ENCODE peak calls at places on chromosome 14, in nine cellular contexts. W, R, L, I, D, V, O, X and U are unnamed samples.
A peak's percentile ranks its signal among the peaks of the same experiment; 100 is the strongest.

GRCh38 chr14:68807148-68807600 is 14.3 kb upstream of the ZFP36L1 start:
- DNase-seq in W (no peak), R (no peak), L (peak; percentile 60), I (no peak), D (peak; percentile 49), V (peak; percentile 41), O (peak; percentile 92), X (peak; percentile 57), U (peak; percentile 27)

GRCh38 chr14:63273717-63274673 is 44.7 kb downstream of the GPHB5 start:
- DNase-seq in W (no peak), R (no peak), L (no peak), I (no peak), D (peak; percentile 59), V (no peak), O (peak; percentile 82), X (no peak), U (no peak)

GRCh38 chr14:41071351-41071750 is 535.3 kb upstream of the LRFN5 start:
- DNase-seq in W (no peak), R (no peak), L (no peak), I (no peak), D (no peak), V (no peak), O (no peak), X (no peak), U (no peak)

GRCh38 chr14:93045965-93046695 is 69.6 kb downstream of the ITPK1 start:
- DNase-seq in W (no peak), R (no peak), L (peak; percentile 66), I (no peak), D (no peak), V (no peak), O (no peak), X (no peak), U (no peak)

GRCh38 chr14:61653507-61653906 is 41.8 kb upstream of the HIF1A start:
- DNase-seq in W (no peak), R (no peak), L (peak; percentile 39), I (no peak), D (peak; percentile 60), V (no peak), O (peak; percentile 72), X (no peak), U (no peak)

GRCh38 chr14:52951730-52952481 is 1.1 kb upstream of the FERMT2 start:
- DNase-seq in W (peak; percentile 18), R (no peak), L (peak; percentile 77), I (peak; percentile 19), D (peak; percentile 63), V (peak; percentile 53), O (peak; percentile 84), X (no peak), U (peak; percentile 66)

GRCh38 chr14:97452314-97452713 is 655.1 kb downstream of the VRK1 start:
- DNase-seq in W (no peak), R (no peak), L (no peak), I (no peak), D (no peak), V (no peak), O (no peak), X (no peak), U (no peak)

GRCh38 chr14:36293824-36294223 is 26.6 kb downstream of the MBIP start:
- DNase-seq in W (no peak), R (no peak), L (peak; percentile 12), I (no peak), D (no peak), V (no peak), O (no peak), X (no peak), U (no peak)

GRCh38 chr14:52769889-52770288 is 21.5 kb downstream of the GNPNAT1 start:
- DNase-seq in W (no peak), R (no peak), L (no peak), I (no peak), D (no peak), V (no peak), O (no peak), X (no peak), U (no peak)

GRCh38 chr14:36505892-36506731 is 13.9 kb downstream of the NKX2-1 start:
- DNase-seq in W (no peak), R (no peak), L (no peak), I (no peak), D (no peak), V (no peak), O (no peak), X (peak; percentile 69), U (no peak)

GRCh38 chr14:92501891-92502351 is 11.7 kb upstream of the RIN3 start:
- DNase-seq in W (no peak), R (no peak), L (no peak), I (no peak), D (no peak), V (no peak), O (no peak), X (no peak), U (no peak)

GRCh38 chr14:52272375-52272774 is 4.9 kb downstream of the PTGDR start:
- DNase-seq in W (peak; percentile 48), R (no peak), L (no peak), I (peak; percentile 50), D (no peak), V (no peak), O (no peak), X (no peak), U (no peak)

GRCh38 chr14:92846162-92846897 is 52.2 kb downstream of the GOLGA5 start:
- DNase-seq in W (no peak), R (no peak), L (peak; percentile 16), I (no peak), D (no peak), V (no peak), O (no peak), X (no peak), U (no peak)

GRCh38 chr14:93741556-93742210 is 46.6 kb downstream of the PRIMA1 start:
- DNase-seq in W (no peak), R (no peak), L (no peak), I (no peak), D (no peak), V (no peak), O (no peak), X (no peak), U (no peak)

GRCh38 chr14:59395672-59396071 is 69.5 kb downstream of the GPR135 start:
- DNase-seq in W (no peak), R (no peak), L (no peak), I (no peak), D (no peak), V (no peak), O (no peak), X (no peak), U (no peak)

GRCh38 chr14:53874704-53875103 is 81.9 kb downstream of the BMP4 start:
- DNase-seq in W (no peak), R (no peak), L (no peak), I (no peak), D (peak; percentile 37), V (no peak), O (no peak), X (no peak), U (no peak)

GRCh38 chr14:51138353-51139103 is 43.6 kb upstream of the TRIM9 start:
- DNase-seq in W (peak; percentile 10), R (no peak), L (no peak), I (no peak), D (no peak), V (no peak), O (no peak), X (no peak), U (no peak)
- H3K27ac ChIP-seq in W (peak overlapping the region; percentile 47), R (no peak overlapping the region), L (peak overlapping the region; percentile 67), I (no peak overlapping the region), D (no peak overlapping the region), V (no peak overlapping the region), O (no peak overlapping the region), X (no peak overlapping the region), U (no peak overlapping the region)

GRCh38 chr14:50010752-50011151 is 105.6 kb downstream of the VCPKMT start:
- DNase-seq in W (no peak), R (no peak), L (no peak), I (no peak), D (no peak), V (no peak), O (no peak), X (no peak), U (no peak)
- H3K27ac ChIP-seq in W (no peak overlapping the region), R (no peak overlapping the region), L (no peak overlapping the region), I (no peak overlapping the region), D (no peak overlapping the region), V (no peak overlapping the region), O (peak overlapping the region; percentile 10), X (no peak overlapping the region), U (no peak overlapping the region)

GRCh38 chr14:74574092-74574438 is 38.0 kb downstream of the LTBP2 start:
- DNase-seq in W (no peak), R (no peak), L (no peak), I (no peak), D (no peak), V (no peak), O (no peak), X (peak; percentile 2), U (no peak)
- H3K27ac ChIP-seq in W (no peak overlapping the region), R (no peak overlapping the region), L (peak overlapping the region; percentile 92), I (no peak overlapping the region), D (no peak overlapping the region), V (peak overlapping the region; percentile 21), O (no peak overlapping the region), X (no peak overlapping the region), U (no peak overlapping the region)

GRCh38 chr14:104584557-104584956 is 5.0 kb downstream of the C14orf180 start:
- DNase-seq in W (no peak), R (no peak), L (no peak), I (no peak), D (no peak), V (no peak), O (no peak), X (no peak), U (no peak)

GRCh38 chr14:104588066-104588857 is 8.7 kb downstream of the C14orf180 start:
- DNase-seq in W (no peak), R (no peak), L (no peak), I (no peak), D (no peak), V (no peak), O (no peak), X (no peak), U (peak; percentile 17)

GRCh38 chr14:104587641-104588040 is 8.1 kb downstream of the C14orf180 start:
- DNase-seq in W (no peak), R (no peak), L (no peak), I (no peak), D (no peak), V (no peak), O (no peak), X (no peak), U (no peak)

GRCh38 chr14:104586832-104587620 is 7.5 kb downstream of the C14orf180 start:
- DNase-seq in W (no peak), R (no peak), L (no peak), I (no peak), D (peak; percentile 82), V (no peak), O (no peak), X (no peak), U (no peak)

DNA sequence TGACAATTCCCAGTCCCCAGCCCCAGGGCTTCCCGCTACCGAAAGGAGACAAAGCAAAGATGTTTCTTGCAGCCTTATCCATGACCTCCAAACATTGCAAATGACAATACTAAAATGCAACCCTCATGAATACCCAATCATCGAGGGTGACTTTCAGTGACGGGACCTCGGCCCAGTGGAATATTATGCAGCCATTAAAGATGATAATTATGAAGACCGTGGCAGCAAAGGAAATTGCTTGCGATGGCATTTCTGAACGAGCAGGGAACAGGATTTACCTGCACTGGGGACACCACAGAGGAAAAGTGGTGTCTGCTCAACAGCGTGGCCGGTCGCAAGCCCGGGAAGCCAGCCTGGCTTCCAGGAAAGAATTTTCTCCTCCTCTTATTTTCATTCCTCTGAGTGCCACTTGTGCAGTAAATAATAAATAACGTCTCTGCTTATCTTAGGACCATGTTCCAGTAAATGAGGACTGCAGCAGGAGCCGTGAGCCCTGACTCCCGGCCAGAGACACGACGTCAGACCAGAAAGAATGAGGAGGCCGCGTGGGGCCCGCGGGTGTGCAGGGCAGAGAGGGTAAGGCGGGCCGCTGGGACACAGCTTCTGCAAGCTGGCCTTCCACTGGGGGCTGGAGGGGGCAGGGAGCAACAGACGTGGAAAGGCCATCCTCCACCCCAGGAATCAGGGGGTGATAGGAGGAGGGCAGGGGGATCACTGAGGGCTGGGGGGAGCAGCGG is 6.6 kb downstream of the C14orf180 start:
- DNase-seq in W (no peak), R (no peak), L (peak; percentile 54), I (no peak), D (peak; percentile 75), V (no peak), O (no peak), X (no peak), U (no peak)
- H3K27ac ChIP-seq in W (no peak overlapping the region), R (no peak overlapping the region), L (peak overlapping the region; percentile 58), I (no peak overlapping the region), D (peak overlapping the region; percentile 62), V (no peak overlapping the region), O (no peak overlapping the region), X (no peak overlapping the region), U (no peak overlapping the region)